ENCODE peak calls at places on chromosome 1, in five cellular contexts. V is activated CD8-positive, alpha-beta T cell treated with anti-CD3 and anti-CD28 coated beads for 36 hours; P is HL-60; G is GM13976; I is cardiac fibroblast. Y is an unnamed sample.

GRCh38 chr1:245407983-245408382 is 253.2 kb downstream of the KIF26B start:
- DNase-seq in P (no peak), V (no peak), G (no peak), I (no peak), Y (no peak)

GRCh38 chr1:5751833-5752714 is 240.2 kb downstream of the NPHP4 start:
- DNase-seq in V (no peak), G (no peak), I (no peak), P (no peak), Y (no peak)

GRCh38 chr1:108627256-108627655 is 33.6 kb downstream of the HENMT1 start:
- DNase-seq in I (no peak), G (no peak), V (no peak), P (no peak), Y (no peak)

GRCh38 chr1:201229771-201230635 is 39.4 kb downstream of the IGFN1 start:
- DNase-seq in I (peak; percentile 18), P (no peak), G (no peak), V (no peak), Y (no peak)

GRCh38 chr1:121522061-121522759 is 337.4 kb downstream of the SRGAP2C start:
- DNase-seq in G (no peak), P (no peak), I (no peak), V (no peak), Y (no peak)

GRCh38 chr1:116148967-116149366 is 37.8 kb downstream of the MAB21L3 start:
- DNase-seq in I (no peak), G (no peak), P (no peak), V (no peak), Y (no peak)

GRCh38 chr1:109634771-109635750 is 15.4 kb downstream of the AMPD2 start:
- DNase-seq in G (no peak), V (peak; percentile 43), I (no peak), P (no peak), Y (no peak)

GRCh38 chr1:52601976-52602327 is 219 bp upstream of the GPX7 start:
- DNase-seq in V (no peak), I (no peak), P (no peak), G (no peak), Y (no peak)

GRCh38 chr1:44484155-44484688 is 79.2 kb downstream of the RNF220 start:
- DNase-seq in G (no peak), P (peak; percentile 15), I (peak; percentile 67), V (peak; percentile 7), Y (no peak)

GRCh38 chr1:212328248-212328647 is 43.0 kb downstream of the PPP2R5A start:
- DNase-seq in V (no peak), I (peak; percentile 45), P (no peak), G (no peak), Y (no peak)

GRCh38 chr1:154614247-154614646 is 6.3 kb upstream of the ADAR start:
- DNase-seq in I (no peak), G (no peak), V (no peak), P (no peak), Y (no peak)

GRCh38 chr1:154616659-154617345 is 8.8 kb upstream of the ADAR start:
- DNase-seq in G (no peak), P (no peak), I (peak; percentile 42), V (no peak), Y (no peak)

GRCh38 chr1:154611150-154611865 is 3.3 kb upstream of the ADAR start:
- DNase-seq in P (no peak), G (no peak), V (peak; percentile 19), I (peak; percentile 9), Y (no peak)

GRCh38 chr1:154615411-154615810 is 7.4 kb upstream of the ADAR start:
- DNase-seq in I (no peak), P (no peak), V (no peak), G (no peak), Y (no peak)

GRCh38 chr1:154614887-154615286 is 6.9 kb upstream of the ADAR start:
- DNase-seq in G (no peak), V (peak; percentile 42), I (peak; percentile 10), P (no peak), Y (no peak)
- TF ChIP-seq CTCF in G (no peak), V (no peak), I (no peak), P (no peak), Y (no peak)

GRCh38 chr1:33429846-33430750 is 797 bp downstream of the PHC2 start:
- DNase-seq in V (peak; percentile 37), I (peak; percentile 29), G (peak; percentile 10), P (peak; percentile 11), Y (peak; percentile 59)

GRCh38 chr1:33429332-33429731 is 1.6 kb downstream of the PHC2 start:
- DNase-seq in G (no peak), I (no peak), P (no peak), V (no peak), Y (no peak)

GRCh38 chr1:33433509-33434362 is 2.8 kb upstream of the PHC2 start:
- DNase-seq in P (peak; percentile 91), V (peak; percentile 15), I (peak; percentile 97), G (no peak), Y (no peak)

GRCh38 chr1:33428661-33429060 is 2.2 kb downstream of the PHC2 start:
- DNase-seq in I (no peak), P (no peak), V (no peak), G (no peak), Y (no peak)

GRCh38 chr1:33430751-33431593 is at the start of gene PHC2:
- DNase-seq in I (peak; percentile 96), P (peak; percentile 97), G (peak; percentile 97), V (peak; percentile 97), Y (peak; percentile 95)
- TF ChIP-seq CTCF in I (peak; percentile 13), P (no peak), G (peak; percentile 13), V (peak; percentile 27), Y (no peak)

GRCh38 chr1:226569879-226570547 is 21.4 kb downstream of the STUM start:
- DNase-seq in I (no peak), P (no peak), G (peak; percentile 52), V (peak; percentile 55), Y (peak; percentile 37)
- TF ChIP-seq CTCF in I (no peak), P (no peak), G (no peak), V (no peak), Y (no peak)

DNA sequence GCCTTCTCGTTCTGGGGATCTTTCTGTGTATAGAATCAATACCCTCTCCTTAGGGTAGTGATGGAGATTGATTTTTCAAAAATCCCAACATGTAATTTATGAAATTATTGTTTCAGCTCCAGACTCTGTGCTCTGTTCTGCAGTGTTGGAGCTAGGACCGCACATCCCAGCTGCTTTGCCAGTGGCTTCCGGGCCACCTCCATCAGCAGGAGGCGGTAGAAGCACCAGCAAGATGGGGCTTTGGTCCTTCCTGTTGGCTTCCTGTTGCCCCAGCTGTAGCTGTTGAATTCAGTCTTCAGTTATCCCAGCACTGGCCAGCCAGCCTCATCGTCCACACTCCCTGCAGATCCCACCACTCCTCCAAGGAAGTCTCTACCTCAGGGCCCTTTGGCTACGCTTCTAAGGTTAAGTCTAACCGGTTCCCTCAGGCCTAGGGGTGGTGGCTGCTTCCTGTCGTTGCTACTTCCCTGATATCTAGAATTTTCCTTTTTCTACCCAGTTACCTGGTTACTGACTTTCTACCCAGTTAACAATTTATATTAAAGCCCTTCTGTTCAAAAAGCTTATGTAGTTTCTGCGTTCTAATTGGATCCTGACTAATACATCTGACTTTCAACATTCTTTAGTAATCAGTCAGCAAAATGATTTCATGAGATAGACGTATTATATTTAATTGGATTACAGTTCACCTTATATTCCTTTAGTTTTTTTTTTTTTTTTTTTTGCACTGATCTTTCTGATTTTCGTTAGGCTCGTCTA is 24.6 kb downstream of the GALNT2 start:
- DNase-seq in P (no peak), G (no peak), I (no peak), V (no peak), Y (no peak)
- TF ChIP-seq CTCF in P (no peak), G (no peak), I (no peak), V (no peak), Y (no peak)